ENCODE peak calls at places on chromosomes 3 and 15, in eight cellular contexts. E is RPMI8226; C is kidney; N is SW480; T is activated naive CD4-positive, alpha-beta T cell treated with anti-CD3 and anti-CD28 coated beads for 36 hours; I is mucosa of gallbladder; K is pons; A is GM13977. R is an unnamed sample.

GRCh38 chr3:131218196-131218595 is 163.4 kb upstream of the NUDT16 start:
- DNase-seq in A (no peak), E (no peak), N (no peak), T (no peak), K (no peak), I (no peak), C (no peak), R (no peak)

GRCh38 chr15:74240002-74240568 is 4.0 kb downstream of the CCDC33 start:
- DNase-seq in I (peak), K (peak), C (peak), E (peak), T (no peak), A (no peak), N (peak), R (peak)

GRCh38 chr15:101504866-101505609 is 15.5 kb upstream of the PCSK6 start:
- DNase-seq in T (no peak), A (no peak), I (peak), E (no peak), C (no peak), N (no peak), K (no peak), R (no peak)

GRCh38 chr15:32956006-32956405 is 238.2 kb downstream of the GREM1 start:
- DNase-seq in C (no peak), N (peak), A (peak), K (peak), T (no peak), I (no peak), E (no peak), R (peak)

GRCh38 chr3:155317211-155317610 is 23.7 kb upstream of the STRIT1 start:
- DNase-seq in A (no peak), N (no peak), I (no peak), C (no peak), T (no peak), E (no peak), K (no peak), R (no peak)

GRCh38 chr3:18425641-18426403 is 683 bp upstream of the SATB1 start:
- DNase-seq in E (peak), K (no peak), N (peak), I (peak), T (peak), C (peak), A (peak), R (no peak)

GRCh38 chr3:64956619-64957018 is 268.8 kb upstream of the ADAMTS9 start:
- DNase-seq in T (no peak), C (no peak), E (no peak), A (no peak), I (no peak), K (no peak), N (no peak), R (no peak)

GRCh38 chr3:52983828-52984227 is 62.0 kb downstream of the SFMBT1 start:
- DNase-seq in K (peak), A (no peak), E (no peak), T (no peak), I (no peak), N (no peak), C (no peak), R (no peak)

GRCh38 chr3:11835028-11835639 is 11.6 kb downstream of the TAMM41 start:
- DNase-seq in K (peak), T (no peak), I (no peak), N (no peak), E (peak), A (peak), C (no peak), R (no peak)